ENCODE peak calls at places on chromosomes 1 and 21, in eight cellular contexts. G is K562, U is prostate gland, F is Panc1, I is breast epithelium, P is stomach, D is suprapubic skin, X is sigmoid colon. W is an unnamed sample.

GRCh38 chr21:33908760-33909159 is 6.8 kb downstream of the ATP5PO start:
- DNase-seq in G (no peak), U (no peak), F (no peak), I (no peak), P (no peak), D (no peak), X (no peak), W (no peak)

GRCh38 chr1:160672789-160673695 is 26.2 kb upstream of the SLAMF1 start:
- DNase-seq in G (no peak), U (no peak), F (no peak), I (no peak), P (no peak), D (no peak), X (no peak), W (no peak)

GRCh38 chr1:204685236-204686006 is at the start of gene LRRN2:
- DNase-seq in G (no peak), U (no peak), F (no peak), I (no peak), P (no peak), D (no peak), X (peak; percentile 75), W (no peak)

GRCh38 chr1:92291372-92291999 is 7.3 kb downstream of the GLMN start:
- DNase-seq in G (peak; percentile 56), U (peak; percentile 22), F (no peak), I (no peak), P (no peak), D (no peak), X (no peak), W (peak; percentile 52)

GRCh38 chr1:193192586-193192985 is 6.2 kb upstream of the B3GALT2 start:
- DNase-seq in G (no peak), U (no peak), F (no peak), I (no peak), P (no peak), D (no peak), X (no peak), W (no peak)

GRCh38 chr1:160291248-160292220 is 6.6 kb upstream of the PEX19 start:
- DNase-seq in G (peak; percentile 72), U (peak; percentile 67), F (peak; percentile 63), I (peak; percentile 68), P (peak; percentile 71), D (no peak), X (peak; percentile 81), W (peak; percentile 37)

GRCh38 chr1:232239557-232240468 is 390.1 kb downstream of the SIPA1L2 start:
- DNase-seq in G (no peak), U (no peak), F (no peak), I (no peak), P (no peak), D (no peak), X (no peak), W (no peak)

GRCh38 chr1:14003552-14003951 is 303.6 kb downstream of the PRDM2 start:
- DNase-seq in G (no peak), U (no peak), F (no peak), I (no peak), P (no peak), D (no peak), X (no peak), W (no peak)

GRCh38 chr1:185996211-185996610 is 262.0 kb downstream of the HMCN1 start:
- DNase-seq in G (no peak), U (no peak), F (no peak), I (no peak), P (no peak), D (no peak), X (no peak), W (no peak)

GRCh38 chr1:3727042-3727824 is 25.0 kb upstream of the CCDC27 start:
- DNase-seq in G (peak; percentile 80), U (no peak), F (no peak), I (no peak), P (peak; percentile 30), D (no peak), X (no peak), W (no peak)

GRCh38 chr21:42537106-42537742 is 23.6 kb downstream of the SLC37A1 start:
- DNase-seq in G (peak; percentile 36), U (no peak), F (no peak), I (no peak), P (no peak), D (no peak), X (peak; percentile 14), W (no peak)

GRCh38 chr1:51570063-51570720 is 46.7 kb upstream of the OSBPL9 start:
- DNase-seq in G (no peak), U (no peak), F (no peak), I (no peak), P (no peak), D (no peak), X (no peak), W (no peak)

GRCh38 chr1:27382950-27383627 is at the start of gene CD164L2:
- DNase-seq in G (peak; percentile 85), U (peak; percentile 84), F (no peak), I (no peak), P (peak; percentile 85), D (no peak), X (no peak), W (no peak)

GRCh38 chr1:66330711-66331110 is 203.2 kb upstream of the SGIP1 start:
- DNase-seq in G (no peak), U (no peak), F (no peak), I (no peak), P (no peak), D (no peak), X (no peak), W (no peak)

GRCh38 chr1:231691618-231692259 is 65.1 kb downstream of the DISC1 start:
- DNase-seq in G (peak; percentile 61), U (no peak), F (peak; percentile 7), I (no peak), P (no peak), D (no peak), X (no peak), W (peak; percentile 15)

GRCh38 chr1:240413732-240414131 is 198.2 kb downstream of the GREM2 start:
- DNase-seq in G (no peak), U (no peak), F (no peak), I (no peak), P (no peak), D (no peak), X (no peak), W (no peak)

GRCh38 chr21:35045539-35046222 is 3.4 kb downstream of the RUNX1 start:
- DNase-seq in G (no peak), U (no peak), F (no peak), I (no peak), P (no peak), D (no peak), X (no peak), W (no peak)

DNA sequence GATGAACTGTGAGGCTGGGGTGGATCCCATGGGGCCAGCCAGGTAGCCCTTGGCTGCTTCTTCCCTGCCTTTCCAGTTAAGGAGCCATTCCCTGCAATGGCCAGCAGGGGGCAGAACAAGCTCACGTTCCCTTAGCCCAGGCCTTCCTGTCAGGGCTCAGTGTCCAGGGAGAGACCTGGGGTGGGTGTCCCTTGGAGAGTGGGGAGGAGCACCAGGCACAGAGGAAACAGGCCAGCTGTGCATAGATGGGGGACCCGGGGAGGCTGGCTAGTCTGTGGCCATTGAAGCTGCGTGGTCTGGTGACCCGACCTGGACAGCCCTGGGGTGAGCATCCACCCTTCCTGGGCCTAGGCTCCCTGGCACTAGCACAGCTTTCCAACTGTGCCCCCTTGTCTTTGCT is 13.2 kb upstream of the EPS8L3 start:
- DNase-seq in G (peak; percentile 93), U (peak; percentile 74), F (peak; percentile 62), I (peak; percentile 71), P (peak; percentile 86), D (peak; percentile 88), X (peak; percentile 94), W (peak; percentile 70)
- TF ChIP-seq POLR2AphosphoS5 in G (no peak), U (peak; percentile 73), F (no peak), I (peak; percentile 77), P (peak; percentile 41), D (no peak), X (peak; percentile 35), W (no peak)

DNA sequence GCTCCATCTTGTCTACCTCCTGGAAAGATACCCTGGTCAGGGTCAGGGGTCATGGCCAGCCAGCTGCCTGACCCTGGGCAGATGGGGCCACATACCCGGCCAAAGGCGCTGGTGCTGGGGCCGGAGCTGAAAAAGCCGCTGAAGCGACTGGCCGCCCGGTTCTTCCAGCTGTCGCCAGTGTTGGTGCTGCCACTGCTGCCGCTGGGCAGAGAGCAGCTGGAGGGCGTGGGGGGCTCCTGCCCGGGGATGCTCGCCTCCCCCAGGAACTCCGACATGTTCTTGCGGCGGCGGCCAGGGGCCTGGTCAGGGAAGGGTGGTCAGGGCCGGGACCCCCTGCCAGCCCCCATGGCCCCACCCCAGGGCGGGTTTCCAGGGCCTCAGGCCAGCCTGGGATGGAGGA is 7.2 kb upstream of the TNFRSF25 start:
- DNase-seq in G (no peak), U (no peak), F (no peak), I (no peak), P (no peak), D (no peak), X (no peak), W (no peak)
- H3K4me3 ChIP-seq in G (no peak overlapping the region), U (no peak overlapping the region), F (no peak overlapping the region), I (no peak overlapping the region), P (no peak overlapping the region), D (no peak overlapping the region), X (no peak overlapping the region), W (no peak overlapping the region)

DNA sequence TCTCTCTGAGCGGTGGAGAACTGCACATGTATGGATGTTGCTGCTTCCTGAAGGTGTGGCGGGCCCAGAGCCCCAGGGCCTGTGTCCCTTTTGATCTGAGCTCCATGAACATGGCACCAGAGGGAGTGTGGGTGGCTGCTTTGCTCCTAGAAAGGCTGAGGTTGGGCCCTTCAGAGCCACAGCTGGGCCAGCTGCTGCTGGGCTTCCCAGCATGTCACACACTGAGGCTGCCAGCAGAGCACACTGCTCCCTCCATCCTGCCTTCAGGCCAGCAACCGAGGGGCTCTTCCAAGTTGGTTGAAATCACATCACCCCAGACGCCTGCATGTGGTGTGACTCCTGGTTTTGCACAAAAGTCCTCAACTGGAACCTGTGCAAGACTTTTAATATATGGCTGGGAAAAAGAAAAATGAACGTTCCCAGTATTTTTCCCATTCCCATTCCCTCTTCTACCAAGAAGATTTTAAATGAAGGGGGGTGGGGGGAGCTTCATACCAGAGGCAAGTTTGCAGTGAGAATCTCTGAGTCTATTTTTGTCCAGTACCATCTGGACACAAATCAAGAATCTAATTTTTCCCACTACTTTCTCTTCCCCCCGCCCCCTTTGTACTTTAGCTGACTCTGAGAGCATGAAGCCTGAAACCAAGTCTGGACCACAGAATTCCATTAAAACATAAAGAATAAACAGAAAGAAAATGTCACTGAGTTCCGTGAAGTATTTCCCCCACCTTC is 26.2 kb upstream of the NGF start:
- DNase-seq in G (no peak), U (no peak), F (no peak), I (no peak), P (no peak), D (no peak), X (no peak), W (no peak)
- TF ChIP-seq POLR2AphosphoS5 in G (no peak), U (no peak), F (no peak), I (no peak), P (no peak), D (no peak), X (no peak), W (no peak)

DNA sequence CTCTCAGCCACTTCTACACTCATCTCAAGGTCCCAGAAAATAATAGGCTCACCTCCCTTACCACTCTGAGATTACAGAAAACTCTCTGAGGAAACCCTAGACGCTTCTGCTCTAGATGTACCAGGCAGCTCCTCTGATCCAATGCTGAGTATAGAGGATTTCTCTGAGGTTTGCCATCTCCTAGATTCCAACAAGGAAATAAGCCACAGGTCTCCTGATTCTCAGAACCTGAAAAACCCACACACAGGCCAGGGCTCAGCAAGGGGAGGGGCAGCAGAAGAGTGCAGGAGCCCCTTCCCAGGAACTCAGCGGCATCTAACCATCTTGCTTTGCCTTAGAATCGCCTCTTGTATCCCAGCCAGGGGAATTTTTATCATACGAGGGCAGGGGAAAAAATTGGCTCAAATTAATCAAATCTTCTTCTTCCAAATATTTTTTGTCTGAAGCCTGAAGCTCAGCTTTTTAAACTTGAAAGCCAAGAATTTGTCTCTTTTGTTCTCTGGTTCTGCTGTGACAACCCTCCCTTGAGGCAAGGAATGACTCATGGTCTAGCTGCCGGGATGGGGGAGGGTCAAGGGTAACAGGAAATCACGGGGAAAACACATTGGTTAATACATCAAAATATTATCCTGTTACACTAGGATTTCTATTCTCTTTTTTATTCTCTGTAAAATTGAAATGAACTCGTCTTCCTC is 30.8 kb downstream of the GORAB start:
- DNase-seq in G (peak; percentile 40), U (peak; percentile 16), F (no peak), I (peak; percentile 79), P (no peak), D (peak; percentile 81), X (peak; percentile 79), W (peak; percentile 15)
- H3K4me3 ChIP-seq in G (no peak overlapping the region), U (no peak overlapping the region), F (no peak overlapping the region), I (peak overlapping the region; percentile 21), P (no peak overlapping the region), D (peak overlapping the region; percentile 14), X (no peak overlapping the region), W (no peak overlapping the region)